ENCODE peak calls at places on chromosomes 16 and 17, in seven cellular contexts. A is stomach, J is neural progenitor cell, P is tibial artery, O is Calu3, I is brain microvascular endothelial cell, N is heart left ventricle. Z is an unnamed sample.

GRCh38 chr17:16406742-16407674 is 8.4 kb upstream of the TRPV2 start:
- DNase-seq in J (peak; percentile 89), I (no peak), P (peak; percentile 58), A (no peak), O (peak; percentile 20), N (peak; percentile 75), Z (peak; percentile 46)

GRCh38 chr17:4499431-4500187 is 928 bp downstream of the SPNS2 start:
- DNase-seq in J (peak; percentile 72), N (peak; percentile 52), A (no peak), O (no peak), P (no peak), I (no peak), Z (no peak)

GRCh38 chr17:8941520-8941919 is 24.0 kb downstream of the PIK3R5 start:
- DNase-seq in A (no peak), J (no peak), P (no peak), O (no peak), N (no peak), I (no peak), Z (no peak)

GRCh38 chr17:63573634-63574033 is 23.4 kb downstream of the DCAF7 start:
- DNase-seq in N (no peak), O (no peak), P (no peak), J (peak; percentile 25), A (no peak), I (no peak), Z (no peak)

GRCh38 chr17:12512712-12513355 is 152.9 kb upstream of the MYOCD start:
- DNase-seq in O (no peak), I (no peak), A (no peak), N (no peak), J (no peak), P (no peak), Z (no peak)

GRCh38 chr16:10866196-10866976 is 10.6 kb upstream of the CIITA start:
- DNase-seq in A (no peak), P (peak; percentile 48), J (no peak), N (peak; percentile 63), O (no peak), I (no peak), Z (no peak)

GRCh38 chr16:81846105-81846504 is 67.0 kb downstream of the PLCG2 start:
- DNase-seq in J (no peak), I (no peak), P (no peak), A (no peak), O (peak; percentile 21), N (no peak), Z (no peak)

GRCh38 chr16:51834131-51834530 is 683.1 kb upstream of the SALL1 start:
- DNase-seq in P (no peak), N (no peak), O (no peak), A (no peak), J (no peak), I (no peak), Z (no peak)

GRCh38 chr17:59357929-59358328 is 26.5 kb downstream of the YPEL2 start:
- DNase-seq in I (peak; percentile 86), A (no peak), J (no peak), N (no peak), P (peak; percentile 47), O (no peak), Z (no peak)

GRCh38 chr16:65426484-65426883 is 304.6 kb upstream of the CDH11 start:
- DNase-seq in O (no peak), A (no peak), I (no peak), J (no peak), P (no peak), N (no peak), Z (no peak)

GRCh38 chr17:6035801-6036394 is 34.3 kb upstream of the WSCD1 start:
- DNase-seq in P (no peak), O (no peak), N (peak; percentile 26), I (no peak), J (no peak), A (no peak), Z (no peak)

GRCh38 chr17:50501054-50501453 is 7.2 kb upstream of the MYCBPAP start:
- DNase-seq in P (peak; percentile 32), J (no peak), A (peak; percentile 47), O (peak; percentile 62), I (peak; percentile 20), N (no peak), Z (no peak)

GRCh38 chr16:86353185-86353584 is 157.1 kb upstream of the FOXF1 start:
- DNase-seq in I (no peak), P (no peak), O (no peak), J (no peak), A (no peak), N (no peak), Z (no peak)

GRCh38 chr17:38403491-38403890 is 24.8 kb upstream of the ARHGAP23 start:
- DNase-seq in N (no peak), J (peak; percentile 42), O (no peak), P (no peak), A (no peak), I (no peak), Z (no peak)

GRCh38 chr17:67323445-67323844 is 42.9 kb downstream of the PSMD12 start:
- DNase-seq in P (no peak), J (no peak), N (no peak), O (no peak), I (no peak), A (no peak), Z (no peak)

GRCh38 chr16:47018223-47018891 is 44.9 kb upstream of the DNAJA2 start:
- DNase-seq in I (peak; percentile 7), A (peak; percentile 72), N (no peak), J (peak; percentile 73), P (no peak), O (peak; percentile 72), Z (no peak)

GRCh38 chr16:47013910-47014309 is 40.4 kb upstream of the DNAJA2 start:
- DNase-seq in P (no peak), J (no peak), A (no peak), I (no peak), N (no peak), O (no peak), Z (no peak)

GRCh38 chr16:47017636-47018035 is 44.2 kb upstream of the DNAJA2 start:
- DNase-seq in P (no peak), N (no peak), J (no peak), A (no peak), I (no peak), O (no peak), Z (no peak)

GRCh38 chr16:47016700-47017133 is 43.2 kb upstream of the DNAJA2 start:
- DNase-seq in A (no peak), O (no peak), N (no peak), J (no peak), P (no peak), I (no peak), Z (no peak)

DNA sequence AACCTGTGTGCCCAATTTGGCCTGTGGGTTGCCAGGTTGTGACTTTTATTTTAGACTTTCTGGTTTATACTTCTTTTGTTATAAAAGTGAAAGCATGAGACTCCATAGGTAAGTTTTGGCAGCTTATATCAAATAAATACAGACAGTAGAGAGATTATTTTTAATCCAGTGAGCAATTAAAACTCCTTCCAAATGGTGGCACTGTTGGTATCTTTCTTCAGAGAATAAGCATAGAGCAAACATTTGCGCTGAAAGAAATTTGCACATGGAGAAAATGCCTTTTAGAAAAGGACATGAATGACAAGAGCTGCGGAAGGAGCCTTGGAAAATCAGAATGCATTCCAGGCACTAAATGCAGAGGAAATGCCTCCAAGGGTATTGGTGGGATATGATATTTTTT is 46.1 kb upstream of the DNAJA2 start:
- DNase-seq in N (no peak), O (no peak), I (no peak), J (no peak), A (no peak), P (no peak), Z (no peak)
- TF ChIP-seq CTCF in N (no peak), O (peak; percentile 23), I (peak; percentile 23), J (no peak), A (no peak), P (no peak), Z (no peak)

GRCh38 chr17:35429702-35430101 is 2.6 kb downstream of the SLFN12 start:
- DNase-seq in N (no peak), P (no peak), I (no peak), A (no peak), J (no peak), O (no peak), Z (no peak)

GRCh38 chr17:35428229-35428628 is 4.1 kb downstream of the SLFN12 start:
- DNase-seq in N (no peak), O (no peak), I (no peak), A (no peak), J (no peak), P (no peak), Z (no peak)

GRCh38 chr17:35438433-35438832 is 6.1 kb upstream of the SLFN12 start:
- DNase-seq in J (no peak), O (no peak), A (no peak), I (no peak), N (no peak), P (no peak), Z (no peak)

GRCh38 chr17:35432176-35433074 is at the start of gene SLFN12:
- DNase-seq in O (no peak), N (peak; percentile 63), A (peak; percentile 53), I (peak; percentile 95), J (peak; percentile 26), P (peak; percentile 56), Z (no peak)

DNA sequence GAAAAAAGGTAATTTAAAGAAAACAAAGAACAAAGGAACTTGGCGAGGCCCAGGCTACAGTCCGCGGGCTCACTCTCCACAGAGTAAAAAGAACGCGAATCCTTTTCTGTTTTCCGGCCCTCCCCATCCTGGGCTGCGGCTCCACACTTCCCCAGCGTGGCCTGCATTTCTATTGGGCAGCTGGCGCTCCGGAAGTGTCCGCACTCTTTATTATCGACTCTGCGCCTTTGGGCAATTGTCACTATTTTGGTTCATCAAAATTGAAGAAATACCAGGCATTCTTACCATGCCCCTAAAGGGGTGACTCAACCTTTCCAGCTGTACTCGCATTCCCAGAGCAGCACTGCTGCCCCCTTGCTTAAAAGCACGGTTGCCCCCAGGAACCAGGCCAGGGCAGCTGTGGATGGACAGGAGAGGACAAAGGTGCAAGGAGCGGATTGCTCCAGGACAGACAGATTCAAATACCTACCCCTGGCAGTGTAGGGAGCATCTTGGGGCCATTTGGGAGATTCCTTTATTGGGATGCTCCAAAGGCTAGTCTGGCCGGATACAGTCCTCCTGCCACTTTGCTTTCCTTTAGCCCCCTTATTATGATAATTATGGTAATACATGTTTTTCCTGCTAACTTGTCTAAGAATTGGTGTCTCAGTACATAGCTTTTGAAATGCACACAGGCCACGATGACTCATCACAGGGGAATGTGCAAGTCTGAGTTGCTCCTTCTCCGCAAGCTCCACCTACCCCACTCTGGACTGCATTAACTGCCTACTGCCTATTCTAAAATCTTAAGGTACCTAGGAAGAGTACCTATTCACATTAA is 985 bp upstream of the SLFN12 start:
- DNase-seq in P (peak; percentile 79), O (peak; percentile 84), N (peak; percentile 84), I (peak; percentile 98), A (peak; percentile 69), J (peak; percentile 36), Z (peak; percentile 53)
- TF ChIP-seq CTCF in P (no peak), O (no peak), N (peak; percentile 43), I (peak; percentile 55), A (peak; percentile 6), J (peak; percentile 12), Z (no peak)

DNA sequence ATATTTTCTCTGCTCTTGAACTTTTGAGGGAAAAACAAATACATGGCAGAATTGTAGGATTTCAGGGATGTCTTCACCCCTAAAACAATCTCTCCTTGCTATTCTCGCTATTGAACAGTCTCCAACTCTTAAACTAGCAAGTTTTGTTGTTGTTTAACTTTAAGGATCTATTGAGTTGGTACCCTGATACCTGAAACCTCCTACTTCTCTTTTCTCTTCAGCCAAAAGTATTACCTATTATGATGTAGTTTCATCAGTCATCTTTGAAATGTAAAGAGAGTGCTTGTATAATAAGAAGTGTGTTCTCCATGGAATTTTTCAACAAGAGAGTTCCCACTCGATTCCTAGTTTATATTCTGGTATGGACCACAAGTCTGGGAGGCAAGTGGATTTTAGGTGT is 211.6 kb upstream of the TBX2 start:
- DNase-seq in I (no peak), O (no peak), A (no peak), P (no peak), N (no peak), J (no peak), Z (no peak)
- TF ChIP-seq CTCF in I (no peak), O (no peak), A (no peak), P (no peak), N (no peak), J (no peak), Z (no peak)

GRCh38 chr17:18004901-18005305 is 32.2 kb downstream of the DRC3 start:
- DNase-seq in O (no peak), I (no peak), N (no peak), A (no peak), J (peak; percentile 42), P (no peak), Z (no peak)
- TF ChIP-seq CTCF in O (no peak), I (peak; percentile 60), N (peak; percentile 48), A (no peak), J (peak; percentile 43), P (no peak), Z (no peak)

Z was measured in mesothelial cell of epicardium.